ENCODE peak calls at places on chromosome 1, in five cellular contexts. One of them, this sample, is unnamed.

GRCh38 chr1:3373700-3374405 is 80.6 kb upstream of the ARHGEF16 start:
- DNase-seq in CD8-positive, alpha-beta memory T cell: no peak
- DNase-seq in prostate gland: no peak
- DNase-seq in HepG2: no peak
- DNase-seq in A673: no peak
- DNase-seq in this sample: no peak

GRCh38 chr1:156160744-156161181 is 7.4 kb downstream of the SEMA4A start:
- DNase-seq in CD8-positive, alpha-beta memory T cell: peak; percentile 66
- DNase-seq in prostate gland: peak; percentile 57
- DNase-seq in HepG2: no peak
- DNase-seq in A673: peak; percentile 92
- DNase-seq in this sample: peak; percentile 57

GRCh38 chr1:232172556-232172955 is 457.4 kb downstream of the SIPA1L2 start:
- DNase-seq in CD8-positive, alpha-beta memory T cell: no peak
- DNase-seq in prostate gland: no peak
- DNase-seq in HepG2: no peak
- DNase-seq in A673: no peak
- DNase-seq in this sample: no peak

GRCh38 chr1:227766015-227766634 is 30.9 kb downstream of the SNAP47 start:
- DNase-seq in CD8-positive, alpha-beta memory T cell: peak; percentile 72
- DNase-seq in prostate gland: no peak
- DNase-seq in HepG2: no peak
- DNase-seq in A673: no peak
- DNase-seq in this sample: peak; percentile 64

GRCh38 chr1:46822248-46822826 is 23.5 kb downstream of the CYP4B1 start:
- DNase-seq in CD8-positive, alpha-beta memory T cell: no peak
- DNase-seq in prostate gland: no peak
- DNase-seq in HepG2: no peak
- DNase-seq in A673: no peak
- DNase-seq in this sample: no peak

GRCh38 chr1:76668046-76668445 is 199.2 kb upstream of the ST6GALNAC5 start:
- DNase-seq in CD8-positive, alpha-beta memory T cell: no peak
- DNase-seq in prostate gland: no peak
- DNase-seq in HepG2: no peak
- DNase-seq in A673: no peak
- DNase-seq in this sample: no peak

GRCh38 chr1:109277434-109278204 is 5.3 kb downstream of the PSRC1 start:
- DNase-seq in CD8-positive, alpha-beta memory T cell: peak; percentile 50
- DNase-seq in prostate gland: peak; percentile 48
- DNase-seq in HepG2: peak; percentile 86
- DNase-seq in A673: peak; percentile 71
- DNase-seq in this sample: peak; percentile 91

GRCh38 chr1:63717511-63718120 is 56.2 kb upstream of the ROR1 start:
- DNase-seq in CD8-positive, alpha-beta memory T cell: no peak
- DNase-seq in prostate gland: no peak
- DNase-seq in HepG2: no peak
- DNase-seq in A673: no peak
- DNase-seq in this sample: no peak

GRCh38 chr1:115432061-115432460 is 94.0 kb upstream of the NGF start:
- DNase-seq in CD8-positive, alpha-beta memory T cell: no peak
- DNase-seq in prostate gland: no peak
- DNase-seq in HepG2: no peak
- DNase-seq in A673: no peak
- DNase-seq in this sample: peak; percentile 47

GRCh38 chr1:1219341-1219740 is 5.4 kb upstream of the TNFRSF4 start:
- DNase-seq in CD8-positive, alpha-beta memory T cell: peak; percentile 25
- DNase-seq in prostate gland: no peak
- DNase-seq in HepG2: no peak
- DNase-seq in A673: no peak
- DNase-seq in this sample: no peak

GRCh38 chr1:212351588-212352362 is 62.9 kb downstream of the PACC1 start:
- DNase-seq in CD8-positive, alpha-beta memory T cell: no peak
- DNase-seq in prostate gland: no peak
- DNase-seq in HepG2: no peak
- DNase-seq in A673: no peak
- DNase-seq in this sample: no peak

GRCh38 chr1:203519053-203519770 is 25.3 kb downstream of the OPTC start:
- DNase-seq in CD8-positive, alpha-beta memory T cell: no peak
- DNase-seq in prostate gland: no peak
- DNase-seq in HepG2: no peak
- DNase-seq in A673: no peak
- DNase-seq in this sample: peak; percentile 97

GRCh38 chr1:232014941-232015340 is 388.4 kb downstream of the DISC1 start:
- DNase-seq in CD8-positive, alpha-beta memory T cell: no peak
- DNase-seq in prostate gland: no peak
- DNase-seq in HepG2: no peak
- DNase-seq in A673: no peak
- DNase-seq in this sample: no peak

DNA sequence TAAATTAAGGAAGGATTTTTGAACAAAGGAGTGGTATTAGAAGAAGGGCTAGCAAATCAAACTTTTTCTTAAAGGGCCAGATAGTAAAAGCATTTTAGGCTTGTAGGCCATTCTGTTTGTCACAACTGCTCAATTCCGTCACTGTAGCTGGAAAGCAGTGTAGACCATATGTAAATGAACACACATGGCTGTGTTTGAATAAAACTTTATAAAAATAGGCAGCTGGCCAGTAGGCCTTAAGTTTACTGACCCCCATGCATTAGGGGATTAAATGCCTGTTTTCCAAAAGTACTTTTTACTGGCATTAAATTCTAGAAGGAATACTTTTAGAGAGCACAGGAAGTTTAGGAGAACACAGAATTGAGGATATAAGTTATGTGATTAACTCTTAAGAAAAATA is 8.9 kb downstream of the IVNS1ABP start:
- DNase-seq in CD8-positive, alpha-beta memory T cell: no peak
- DNase-seq in prostate gland: no peak
- DNase-seq in HepG2: no peak
- DNase-seq in A673: no peak
- DNase-seq in this sample: no peak
- H3K27me3 ChIP-seq in CD8-positive, alpha-beta memory T cell: no peaks in the 10 kb centered on the region
- H3K27me3 ChIP-seq in prostate gland: no peaks in the 10 kb centered on the region
- H3K27me3 ChIP-seq in HepG2: no peaks in the 10 kb centered on the region
- H3K27me3 ChIP-seq in A673: no peaks in the 10 kb centered on the region
- H3K27me3 ChIP-seq in this sample: no peaks in the 10 kb centered on the region

GRCh38 chr1:172669011-172669410 is 10.1 kb downstream of the FASLG start:
- DNase-seq in CD8-positive, alpha-beta memory T cell: no peak
- DNase-seq in prostate gland: no peak
- DNase-seq in HepG2: no peak
- DNase-seq in A673: no peak
- DNase-seq in this sample: no peak
- H3K4me1 ChIP-seq in CD8-positive, alpha-beta memory T cell: peaks cover 51% of the 10 kb centered on the region
- H3K4me1 ChIP-seq in prostate gland: no peaks in the 10 kb centered on the region
- H3K4me1 ChIP-seq in HepG2: no peaks in the 10 kb centered on the region
- H3K4me1 ChIP-seq in A673: no peaks in the 10 kb centered on the region
- H3K4me1 ChIP-seq in this sample: no peaks in the 10 kb centered on the region

GRCh38 chr1:84116558-84116957 is 27.5 kb upstream of the PRKACB start:
- DNase-seq in CD8-positive, alpha-beta memory T cell: no peak
- DNase-seq in prostate gland: no peak
- DNase-seq in HepG2: no peak
- DNase-seq in A673: no peak
- DNase-seq in this sample: no peak
- H3K27me3 ChIP-seq in CD8-positive, alpha-beta memory T cell: no peaks in the 10 kb centered on the region
- H3K27me3 ChIP-seq in prostate gland: no peaks in the 10 kb centered on the region
- H3K27me3 ChIP-seq in HepG2: no peaks in the 10 kb centered on the region
- H3K27me3 ChIP-seq in A673: no peaks in the 10 kb centered on the region
- H3K27me3 ChIP-seq in this sample: no peaks in the 10 kb centered on the region

GRCh38 chr1:205301842-205302588 is 19.5 kb downstream of the NUAK2 start:
- DNase-seq in CD8-positive, alpha-beta memory T cell: no peak
- DNase-seq in prostate gland: no peak
- DNase-seq in HepG2: no peak
- DNase-seq in A673: no peak
- DNase-seq in this sample: peak; percentile 83

GRCh38 chr1:205300149-205300548 is 21.4 kb downstream of the NUAK2 start:
- DNase-seq in CD8-positive, alpha-beta memory T cell: no peak
- DNase-seq in prostate gland: no peak
- DNase-seq in HepG2: no peak
- DNase-seq in A673: no peak
- DNase-seq in this sample: no peak

GRCh38 chr1:205303247-205303888 is 18.2 kb downstream of the NUAK2 start:
- DNase-seq in CD8-positive, alpha-beta memory T cell: no peak
- DNase-seq in prostate gland: no peak
- DNase-seq in HepG2: no peak
- DNase-seq in A673: no peak
- DNase-seq in this sample: no peak

GRCh38 chr1:205304046-205304694 is 17.4 kb downstream of the NUAK2 start:
- DNase-seq in CD8-positive, alpha-beta memory T cell: no peak
- DNase-seq in prostate gland: no peak
- DNase-seq in HepG2: no peak
- DNase-seq in A673: no peak
- DNase-seq in this sample: no peak

GRCh38 chr1:205301220-205301821 is 20.2 kb downstream of the NUAK2 start:
- DNase-seq in CD8-positive, alpha-beta memory T cell: no peak
- DNase-seq in prostate gland: peak; percentile 42
- DNase-seq in HepG2: peak; percentile 94
- DNase-seq in A673: peak; percentile 78
- DNase-seq in this sample: peak; percentile 41
- H3K4me1 ChIP-seq in CD8-positive, alpha-beta memory T cell: peaks cover 19% of the 10 kb centered on the region
- H3K4me1 ChIP-seq in prostate gland: no peaks in the 10 kb centered on the region
- H3K4me1 ChIP-seq in HepG2: peaks cover 53% of the 10 kb centered on the region
- H3K4me1 ChIP-seq in A673: peaks cover 30% of the 10 kb centered on the region
- H3K4me1 ChIP-seq in this sample: peaks cover 6% of the 10 kb centered on the region

GRCh38 chr1:226550671-226551041 is 2.1 kb downstream of the STUM start:
- DNase-seq in CD8-positive, alpha-beta memory T cell: no peak
- DNase-seq in prostate gland: no peak
- DNase-seq in HepG2: no peak
- DNase-seq in A673: no peak
- DNase-seq in this sample: no peak

GRCh38 chr1:226547754-226548191 is 791 bp upstream of the STUM start:
- DNase-seq in CD8-positive, alpha-beta memory T cell: peak; percentile 26
- DNase-seq in prostate gland: peak; percentile 85
- DNase-seq in HepG2: peak; percentile 76
- DNase-seq in A673: peak; percentile 95
- DNase-seq in this sample: peak; percentile 90

GRCh38 chr1:226548281-226549093 is at the start of gene STUM:
- DNase-seq in CD8-positive, alpha-beta memory T cell: no peak
- DNase-seq in prostate gland: no peak
- DNase-seq in HepG2: no peak
- DNase-seq in A673: peak; percentile 41
- DNase-seq in this sample: peak; percentile 56

GRCh38 chr1:226549937-226550670 is 1.5 kb downstream of the STUM start:
- DNase-seq in CD8-positive, alpha-beta memory T cell: no peak
- DNase-seq in prostate gland: peak; percentile 21
- DNase-seq in HepG2: no peak
- DNase-seq in A673: no peak
- DNase-seq in this sample: peak; percentile 60

DNA sequence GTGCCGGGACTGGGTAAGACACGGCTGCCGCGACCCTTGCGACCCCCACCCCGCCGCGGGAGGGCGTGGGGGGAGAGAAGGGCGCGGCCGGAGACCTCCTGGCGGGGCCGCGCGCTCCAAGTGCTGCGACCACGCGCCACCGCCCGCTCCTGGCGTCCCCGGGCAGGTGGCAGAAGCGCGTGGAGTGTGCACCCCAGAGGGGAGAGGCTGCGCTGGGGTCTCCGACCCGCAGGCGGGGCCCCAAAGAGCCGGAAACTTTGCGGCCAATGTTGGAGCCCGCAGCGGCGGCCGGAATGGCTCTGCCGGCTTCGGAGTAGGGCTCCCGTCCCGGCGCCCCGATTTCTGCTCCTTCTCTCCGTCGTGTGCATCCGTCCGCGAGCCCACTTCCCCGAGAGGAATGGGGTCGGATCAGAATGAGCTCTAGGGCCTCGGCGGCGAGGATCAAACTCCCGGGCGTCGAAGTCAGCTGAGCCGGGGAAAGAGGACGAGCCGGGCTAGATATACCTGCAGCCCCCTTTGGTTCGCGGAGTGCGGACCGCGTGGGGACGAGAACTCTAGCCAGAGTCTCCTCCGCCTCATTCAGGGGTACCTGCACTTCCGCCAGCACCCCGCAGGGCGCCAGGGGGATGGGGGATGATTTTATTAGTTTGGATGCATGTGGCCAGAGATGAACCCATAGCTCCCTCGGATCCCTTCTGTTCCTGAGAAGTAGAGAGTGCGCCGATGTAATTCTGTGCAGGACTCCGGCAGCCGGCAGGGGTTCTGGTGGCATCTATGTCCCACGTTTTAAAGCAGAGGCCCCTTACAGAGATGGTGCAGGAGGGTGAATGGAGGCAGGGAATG is 751 bp downstream of the STUM start:
- DNase-seq in CD8-positive, alpha-beta memory T cell: no peak
- DNase-seq in prostate gland: no peak
- DNase-seq in HepG2: no peak
- DNase-seq in A673: peak; percentile 30
- DNase-seq in this sample: no peak
- H3K27me3 ChIP-seq in CD8-positive, alpha-beta memory T cell: peaks cover 36% of the 10 kb centered on the region
- H3K27me3 ChIP-seq in prostate gland: no peaks in the 10 kb centered on the region
- H3K27me3 ChIP-seq in HepG2: peaks cover 7% of the 10 kb centered on the region
- H3K27me3 ChIP-seq in A673: peaks cover 36% of the 10 kb centered on the region
- H3K27me3 ChIP-seq in this sample: no peaks in the 10 kb centered on the region

DNA sequence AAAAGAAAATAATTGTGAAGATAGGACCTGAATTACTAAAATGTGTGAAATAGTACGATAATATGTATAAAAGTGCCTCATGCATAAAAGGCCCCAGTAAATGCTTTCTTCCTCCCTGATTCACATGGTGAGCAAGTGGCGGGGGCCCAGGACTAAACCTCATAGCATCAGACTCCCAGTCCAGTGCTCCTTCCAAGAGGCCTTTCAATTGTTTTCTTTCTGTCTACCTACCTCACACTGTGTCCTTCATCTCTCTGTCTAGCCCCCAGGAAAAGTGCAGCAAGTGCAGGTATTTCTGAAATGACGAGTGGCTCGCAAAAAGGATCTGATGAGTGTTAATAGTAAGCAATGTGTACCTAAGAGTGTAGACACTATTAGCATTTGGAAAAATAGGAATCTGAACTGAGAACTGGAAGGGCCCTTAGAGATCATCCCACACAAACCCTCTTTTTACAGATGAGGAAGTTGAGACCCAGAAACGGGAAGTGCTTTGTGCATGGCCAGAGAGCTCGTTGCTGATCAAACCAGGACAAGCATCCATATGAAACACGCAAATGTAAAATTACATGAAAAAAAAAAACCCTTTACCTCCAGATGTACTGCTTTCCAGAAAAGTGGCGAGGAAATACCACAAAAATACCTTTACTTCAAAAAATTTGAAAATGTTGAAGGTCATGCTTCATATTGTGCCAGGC is 118.2 kb upstream of the HOOK1 start:
- DNase-seq in CD8-positive, alpha-beta memory T cell: no peak
- DNase-seq in prostate gland: no peak
- DNase-seq in HepG2: no peak
- DNase-seq in A673: no peak
- DNase-seq in this sample: no peak
- H3K4me1 ChIP-seq in CD8-positive, alpha-beta memory T cell: peaks cover 6% of the 10 kb centered on the region
- H3K4me1 ChIP-seq in prostate gland: no peaks in the 10 kb centered on the region
- H3K4me1 ChIP-seq in HepG2: peaks cover 37% of the 10 kb centered on the region
- H3K4me1 ChIP-seq in A673: peaks cover 10% of the 10 kb centered on the region
- H3K4me1 ChIP-seq in this sample: no peaks in the 10 kb centered on the region

DNA sequence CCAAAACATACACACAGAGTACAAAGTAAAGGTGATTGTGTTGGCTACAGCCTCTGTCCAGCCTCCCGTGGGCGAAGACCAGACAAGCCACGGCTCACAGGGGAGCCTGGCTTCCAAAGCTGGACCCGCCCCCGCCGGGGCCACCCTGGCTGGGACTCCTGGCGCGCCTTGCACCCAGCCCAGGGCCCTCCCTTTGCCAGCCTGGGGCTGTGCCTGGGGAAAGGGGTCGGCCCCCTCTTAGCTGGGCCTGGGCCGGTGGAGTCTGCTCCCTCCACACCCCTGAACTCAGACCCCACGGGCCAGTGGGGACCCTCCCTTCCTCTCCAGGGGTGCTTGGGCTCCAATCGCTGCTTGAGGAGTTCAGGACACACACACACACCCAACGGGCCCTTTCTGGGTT is 56.1 kb downstream of the KCNAB2 start:
- DNase-seq in CD8-positive, alpha-beta memory T cell: no peak
- DNase-seq in prostate gland: no peak
- DNase-seq in HepG2: no peak
- DNase-seq in A673: no peak
- DNase-seq in this sample: no peak
- H3K27me3 ChIP-seq in CD8-positive, alpha-beta memory T cell: no peaks in the 10 kb centered on the region
- H3K27me3 ChIP-seq in prostate gland: no peaks in the 10 kb centered on the region
- H3K27me3 ChIP-seq in HepG2: peaks cover 9% of the 10 kb centered on the region
- H3K27me3 ChIP-seq in A673: no peaks in the 10 kb centered on the region
- H3K27me3 ChIP-seq in this sample: no peaks in the 10 kb centered on the region